ENCODE peak calls at places on chromosomes 3 and 15, in eight cellular contexts. L is heart left ventricle, O is epithelial cell of esophagus, E is AG09319, B is cardiac muscle cell, M is hepatocyte, C is HFF-Myc, G is GM23338. V is an unnamed sample.

GRCh38 chr15:66644000-66644787 is 57.8 kb upstream of the SMAD6 start:
- DNase-seq in L (no peak), O (no peak), E (no peak), B (peak), M (peak), C (no peak), G (no peak), V (no peak)

GRCh38 chr3:77254967-77255831 is 215.3 kb downstream of the ROBO2 start:
- DNase-seq in L (no peak), O (peak), E (peak), B (peak), M (peak), C (peak), G (peak), V (no peak)

GRCh38 chr3:170982733-170983132 is 43.8 kb downstream of the SLC2A2 start:
- DNase-seq in L (no peak), O (no peak), E (no peak), B (no peak), M (no peak), C (no peak), G (no peak), V (no peak)

GRCh38 chr3:154642066-154642619 is 212.2 kb upstream of the GPR149 start:
- DNase-seq in L (no peak), O (no peak), E (no peak), B (no peak), M (no peak), C (no peak), G (no peak), V (no peak)

GRCh38 chr15:57522148-57522547 is 69.6 kb upstream of the MYZAP start:
- DNase-seq in L (peak), O (no peak), E (no peak), B (no peak), M (no peak), C (no peak), G (no peak), V (no peak)

GRCh38 chr3:113791381-113791780 is 44.5 kb downstream of the ATP6V1A start:
- DNase-seq in L (no peak), O (no peak), E (no peak), B (no peak), M (no peak), C (no peak), G (no peak), V (no peak)

GRCh38 chr15:60375255-60375809 is 22.5 kb downstream of the ANXA2 start:
- DNase-seq in L (no peak), O (no peak), E (no peak), B (no peak), M (no peak), C (no peak), G (no peak), V (no peak)

GRCh38 chr3:34405159-34405558 is 606.7 kb downstream of the PDCD6IP start:
- DNase-seq in L (no peak), O (no peak), E (no peak), B (no peak), M (no peak), C (no peak), G (no peak), V (no peak)

GRCh38 chr3:172082269-172082668 is 42.9 kb downstream of the FNDC3B start:
- DNase-seq in L (peak), O (no peak), E (peak), B (peak), M (peak), C (peak), G (no peak), V (no peak)

GRCh38 chr3:12194209-12194608 is 35.5 kb upstream of the TIMP4 start:
- DNase-seq in L (no peak), O (peak), E (peak), B (peak), M (peak), C (peak), G (no peak), V (peak)

GRCh38 chr3:184368804-184369183 is 7.3 kb downstream of the POLR2H start:
- DNase-seq in L (no peak), O (no peak), E (no peak), B (peak), M (no peak), C (no peak), G (no peak), V (no peak)

GRCh38 chr15:45091161-45091560 is 22.8 kb downstream of the DUOX2 start:
- DNase-seq in L (no peak), O (peak), E (no peak), B (peak), M (peak), C (no peak), G (no peak), V (no peak)

GRCh38 chr3:192917258-192917507 is 473 bp downstream of the MB21D2 start:
- DNase-seq in L (peak), O (no peak), E (no peak), B (no peak), M (no peak), C (no peak), G (peak), V (no peak)

GRCh38 chr3:134836921-134837320 is 41.9 kb downstream of the EPHB1 start:
- DNase-seq in L (no peak), O (no peak), E (no peak), B (no peak), M (no peak), C (no peak), G (no peak), V (no peak)

GRCh38 chr3:134840459-134840858 is 45.4 kb downstream of the EPHB1 start:
- DNase-seq in L (no peak), O (no peak), E (no peak), B (no peak), M (no peak), C (no peak), G (no peak), V (no peak)

GRCh38 chr3:134839422-134839821 is 44.4 kb downstream of the EPHB1 start:
- DNase-seq in L (no peak), O (no peak), E (no peak), B (no peak), M (no peak), C (no peak), G (no peak), V (no peak)

GRCh38 chr3:134839990-134840389 is 44.9 kb downstream of the EPHB1 start:
- DNase-seq in L (no peak), O (no peak), E (no peak), B (no peak), M (no peak), C (no peak), G (no peak), V (no peak)

DNA sequence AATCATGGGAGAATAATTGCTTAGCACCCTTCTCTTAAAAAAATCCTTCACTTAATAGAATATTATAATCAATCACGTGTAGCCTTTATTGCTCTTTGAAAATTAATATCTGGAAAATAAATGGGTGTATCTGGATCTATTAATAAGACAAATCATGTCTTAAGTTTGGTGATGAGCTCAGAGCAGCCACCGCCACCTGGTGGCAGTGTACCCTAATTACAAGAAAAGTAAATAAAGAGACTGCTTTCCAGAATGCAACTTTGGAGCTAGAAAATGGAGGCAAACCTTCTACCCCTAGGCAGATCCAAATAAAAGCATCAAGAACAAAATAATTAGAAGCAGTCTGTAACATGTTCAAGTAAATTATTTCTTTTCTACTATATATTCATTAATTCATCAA is 43.5 kb downstream of the EPHB1 start:
- DNase-seq in L (no peak), O (no peak), E (no peak), B (no peak), M (no peak), C (no peak), G (peak), V (no peak)
- TF ChIP-seq CTCF in L (peak), O (no peak), E (peak), B (no peak), M (peak), C (peak), G (peak), V (no peak)

DNA sequence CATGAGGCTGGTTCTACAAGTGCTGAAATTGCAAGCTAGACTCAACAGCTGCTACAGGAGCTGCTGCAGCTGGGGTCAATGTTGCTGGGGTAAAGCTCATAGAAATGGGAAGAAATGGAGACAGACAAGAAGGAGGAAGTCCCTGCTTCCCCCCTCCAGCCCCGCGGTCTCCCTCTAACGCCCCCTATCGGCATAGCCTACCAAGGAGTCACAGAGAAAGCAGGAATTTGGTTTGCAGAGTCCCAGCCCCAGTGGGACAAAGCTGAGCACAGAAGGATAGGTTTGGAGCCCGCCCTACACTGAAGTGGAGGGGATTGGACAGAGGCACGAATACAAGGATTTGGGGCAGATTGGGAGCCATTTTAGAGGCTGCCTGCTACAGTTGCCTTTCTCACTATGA is 176.9 kb upstream of the ANKRD28 start:
- DNase-seq in L (no peak), O (no peak), E (no peak), B (no peak), M (no peak), C (no peak), G (peak), V (no peak)
- TF ChIP-seq CTCF in L (no peak), O (peak), E (peak), B (no peak), M (no peak), C (peak), G (peak), V (peak)

DNA sequence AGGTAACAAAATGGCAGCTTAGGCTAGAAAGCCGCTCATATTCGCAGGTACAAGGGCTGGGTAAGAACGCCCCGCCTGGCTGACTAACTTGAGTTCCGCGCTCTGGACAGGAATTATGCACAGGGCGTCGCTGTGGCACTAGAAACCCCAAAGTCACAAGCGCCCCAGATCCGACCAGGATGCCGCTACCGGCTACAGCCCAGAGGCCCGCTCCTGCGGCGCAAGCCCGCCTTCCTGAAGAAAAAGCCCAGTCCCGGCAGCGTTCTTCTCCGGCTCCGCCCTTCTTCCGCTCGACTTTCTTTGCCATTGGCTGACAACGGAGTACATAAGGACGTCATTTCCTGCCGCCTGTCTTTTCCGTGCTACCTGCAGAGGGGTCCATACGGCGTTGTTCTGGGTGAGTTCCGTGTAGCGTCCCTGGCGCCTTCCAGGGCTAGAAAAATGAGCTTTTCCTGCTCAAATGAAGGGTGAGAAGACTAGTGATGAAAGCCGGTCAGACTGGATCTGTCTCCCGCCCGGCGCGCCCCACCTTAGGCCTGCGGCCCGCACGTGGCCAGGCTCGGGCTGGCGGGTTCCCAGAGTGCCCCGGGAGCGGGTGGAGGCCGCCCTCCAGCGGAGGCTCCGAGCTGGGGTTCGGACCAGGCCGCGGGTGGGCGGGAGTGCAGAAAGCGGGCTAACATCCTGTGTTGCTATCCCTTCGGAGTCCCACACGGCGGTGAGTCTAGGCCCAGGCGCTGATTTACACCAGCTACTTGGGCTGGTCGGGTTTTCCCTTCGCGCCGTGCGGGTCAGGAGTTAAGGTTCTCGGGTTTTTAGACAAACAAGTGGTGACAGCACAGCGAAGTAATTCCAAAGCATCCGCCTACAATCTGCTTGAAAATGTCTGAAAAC is at the start of gene RPSA:
- DNase-seq in L (peak), O (peak), E (peak), B (peak), M (peak), C (peak), G (peak), V (peak)
- TF ChIP-seq CTCF in L (peak), O (peak), E (peak), B (peak), M (peak), C (peak), G (peak), V (peak)

DNA sequence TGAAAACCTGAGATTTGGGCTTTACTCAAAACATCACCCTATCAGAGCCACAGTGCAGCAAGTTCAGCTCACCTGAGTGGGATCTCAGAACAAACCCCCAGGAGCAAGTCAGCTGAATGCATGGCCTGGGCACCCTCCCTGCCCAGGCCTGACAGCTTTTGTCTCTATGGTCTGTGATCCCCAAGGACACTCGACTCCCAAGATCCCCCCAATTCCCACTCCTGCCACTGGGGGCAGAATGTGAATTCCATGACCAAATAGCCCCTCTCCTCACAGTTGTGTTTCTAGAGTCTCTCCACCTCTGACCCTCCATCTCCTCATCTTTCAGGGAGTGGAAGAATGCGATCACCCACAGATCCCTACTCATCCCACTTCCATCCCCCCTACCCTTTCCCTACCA is 58.9 kb downstream of the ZNF445 start:
- DNase-seq in L (no peak), O (no peak), E (no peak), B (no peak), M (no peak), C (no peak), G (peak), V (no peak)
- TF ChIP-seq CTCF in L (peak), O (no peak), E (peak), B (peak), M (peak), C (peak), G (peak), V (peak)

GRCh38 chr3:153443961-153444360 is 281.9 kb downstream of the RAP2B start:
- DNase-seq in L (no peak), O (peak), E (no peak), B (peak), M (no peak), C (no peak), G (peak), V (no peak)
- TF ChIP-seq CTCF in L (no peak), O (no peak), E (no peak), B (peak), M (peak), C (no peak), G (peak), V (no peak)

GRCh38 chr3:14991818-14992612 is 44.6 kb downstream of the NR2C2 start:
- DNase-seq in L (no peak), O (peak), E (no peak), B (no peak), M (peak), C (no peak), G (no peak), V (no peak)

GRCh38 chr3:14989943-14990753 is 42.8 kb downstream of the NR2C2 start:
- DNase-seq in L (peak), O (peak), E (no peak), B (peak), M (peak), C (no peak), G (peak), V (no peak)

GRCh38 chr3:14984581-14985113 is 37.3 kb downstream of the NR2C2 start:
- DNase-seq in L (no peak), O (no peak), E (no peak), B (no peak), M (no peak), C (no peak), G (no peak), V (no peak)

GRCh38 chr3:14991148-14991742 is 43.9 kb downstream of the NR2C2 start:
- DNase-seq in L (no peak), O (no peak), E (no peak), B (peak), M (no peak), C (no peak), G (no peak), V (no peak)

GRCh38 chr3:14988988-14989394 is 41.6 kb downstream of the NR2C2 start:
- DNase-seq in L (no peak), O (no peak), E (no peak), B (no peak), M (no peak), C (no peak), G (peak), V (no peak)
- TF ChIP-seq CTCF in L (no peak), O (no peak), E (no peak), B (no peak), M (no peak), C (no peak), G (peak), V (no peak)

GRCh38 chr3:156383433-156384025 is 171.4 kb downstream of the SSR3 start:
- DNase-seq in L (no peak), O (no peak), E (no peak), B (no peak), M (no peak), C (no peak), G (no peak), V (no peak)

GRCh38 chr3:156378871-156379270 is 176.0 kb downstream of the SSR3 start:
- DNase-seq in L (no peak), O (no peak), E (no peak), B (no peak), M (no peak), C (no peak), G (no peak), V (no peak)

GRCh38 chr3:156379327-156379726 is 175.6 kb downstream of the SSR3 start:
- DNase-seq in L (no peak), O (no peak), E (no peak), B (no peak), M (no peak), C (no peak), G (no peak), V (no peak)

GRCh38 chr3:156381253-156381652 is 173.7 kb downstream of the SSR3 start:
- DNase-seq in L (no peak), O (no peak), E (no peak), B (no peak), M (no peak), C (no peak), G (no peak), V (no peak)

GRCh38 chr3:156382458-156383346 is 172.2 kb downstream of the SSR3 start:
- DNase-seq in L (no peak), O (peak), E (no peak), B (peak), M (no peak), C (no peak), G (peak), V (no peak)
- TF ChIP-seq CTCF in L (peak), O (peak), E (peak), B (peak), M (peak), C (peak), G (peak), V (peak)

GRCh38 chr3:128863560-128863959 is 15.9 kb upstream of the ACAD9 start:
- DNase-seq in L (no peak), O (no peak), E (no peak), B (no peak), M (no peak), C (no peak), G (peak), V (no peak)
- TF ChIP-seq CTCF in L (no peak), O (peak), E (peak), B (peak), M (no peak), C (peak), G (peak), V (peak)